ENCODE peak calls at places on chromosomes 3 and 15, in ten cellular contexts. K is HepG2; L is adipocyte; H is spleen; O is stimulated activated CD4-positive, alpha-beta T cell treated with anti-CD3 and anti-CD28 coated beads, Interleukin-2, amount 100 ng/mL, for 24 hours; M is AG09319; F is NCI-H2029 treated with DMSO at 0.1 percent for 48 hours; U is activated naive CD8-positive, alpha-beta T cell treated with anti-CD3 and anti-CD28 coated beads, Interleukin-2, amount 50 U/mL, for 16 hours; P is sciatic nerve; C is right cardiac atrium. E is an unnamed sample.

GRCh38 chr3:38627956-38628355 is 21.5 kb downstream of the SCN5A start:
- DNase-seq in K (peak; percentile 20), L (no peak), H (no peak), O (peak; percentile 36), M (no peak), F (no peak), U (no peak), P (no peak), C (no peak), E (no peak)

GRCh38 chr3:119457260-119457659 is 6.2 kb downstream of the TMEM39A start:
- DNase-seq in K (no peak), L (peak; percentile 19), H (no peak), O (no peak), M (no peak), F (no peak), U (no peak), P (no peak), C (no peak), E (no peak)

GRCh38 chr3:53612508-53612907 is 118.1 kb downstream of the CACNA1D start:
- DNase-seq in K (no peak), L (no peak), H (no peak), O (no peak), M (no peak), F (no peak), U (no peak), P (no peak), C (no peak), E (no peak)

GRCh38 chr3:136350132-136350531 is 100.0 kb downstream of the PCCB start:
- DNase-seq in K (no peak), L (peak; percentile 95), H (no peak), O (no peak), M (peak; percentile 89), F (no peak), U (no peak), P (no peak), C (no peak), E (no peak)

GRCh38 chr15:83108266-83109219 is 1.1 kb downstream of the TM6SF1 start:
- DNase-seq in K (no peak), L (no peak), H (peak; percentile 90), O (peak; percentile 12), M (no peak), F (peak; percentile 24), U (no peak), P (peak; percentile 61), C (peak; percentile 83), E (peak; percentile 34)

GRCh38 chr3:32542807-32543206 is 27.9 kb downstream of the DYNC1LI1 start:
- DNase-seq in K (no peak), L (no peak), H (no peak), O (no peak), M (no peak), F (no peak), U (no peak), P (no peak), C (no peak), E (no peak)

GRCh38 chr3:96266395-96267187 is 547.8 kb upstream of the EPHA6 start:
- DNase-seq in K (peak; percentile 23), L (no peak), H (no peak), O (no peak), M (no peak), F (no peak), U (no peak), P (no peak), C (no peak), E (no peak)

GRCh38 chr3:149588909-149589308 is 68.9 kb downstream of the WWTR1 start:
- DNase-seq in K (no peak), L (no peak), H (no peak), O (no peak), M (no peak), F (no peak), U (no peak), P (no peak), C (no peak), E (no peak)

GRCh38 chr3:125062904-125063618 is 7.3 kb upstream of the HEG1 start:
- DNase-seq in K (peak; percentile 99), L (peak; percentile 86), H (no peak), O (no peak), M (peak; percentile 81), F (no peak), U (no peak), P (no peak), C (peak; percentile 75), E (peak; percentile 44)

GRCh38 chr3:84836961-84837360 is 121.8 kb upstream of the CADM2 start:
- DNase-seq in K (no peak), L (no peak), H (no peak), O (no peak), M (no peak), F (peak; percentile 97), U (no peak), P (no peak), C (peak; percentile 40), E (no peak)

GRCh38 chr3:66336358-66336766 is 115.6 kb downstream of the SLC25A26 start:
- DNase-seq in K (no peak), L (peak; percentile 66), H (no peak), O (no peak), M (peak; percentile 49), F (no peak), U (no peak), P (no peak), C (no peak), E (no peak)

GRCh38 chr3:46861293-46861995 is 1.8 kb downstream of the MYL3 start:
- DNase-seq in K (peak; percentile 18), L (no peak), H (peak; percentile 47), O (no peak), M (no peak), F (no peak), U (no peak), P (peak; percentile 47), C (peak; percentile 57), E (peak; percentile 11)

GRCh38 chr15:75672646-75673425 is 25.1 kb downstream of the SNX33 start:
- DNase-seq in K (no peak), L (peak; percentile 65), H (no peak), O (no peak), M (no peak), F (no peak), U (no peak), P (peak; percentile 73), C (peak; percentile 82), E (peak; percentile 32)

GRCh38 chr15:83813697-83814096 is 159.8 kb downstream of the ADAMTSL3 start:
- DNase-seq in K (no peak), L (no peak), H (no peak), O (no peak), M (no peak), F (no peak), U (no peak), P (no peak), C (no peak), E (no peak)

GRCh38 chr3:141485578-141486415 is 1.0 kb upstream of the RASA2 start:
- DNase-seq in K (peak; percentile 25), L (peak; percentile 62), H (peak; percentile 76), O (no peak), M (no peak), F (no peak), U (no peak), P (no peak), C (peak; percentile 45), E (no peak)

GRCh38 chr3:13570391-13571194 is 21.7 kb downstream of the FBLN2 start:
- DNase-seq in K (no peak), L (no peak), H (peak; percentile 65), O (no peak), M (no peak), F (no peak), U (no peak), P (no peak), C (peak; percentile 55), E (no peak)

GRCh38 chr3:113428581-113428980 is 12.7 kb downstream of the CFAP44 start:
- DNase-seq in K (no peak), L (no peak), H (no peak), O (no peak), M (no peak), F (no peak), U (no peak), P (no peak), C (no peak), E (no peak)

GRCh38 chr15:81388431-81388760 is 14.4 kb upstream of the TMC3 start:
- DNase-seq in K (no peak), L (peak; percentile 10), H (no peak), O (no peak), M (no peak), F (no peak), U (no peak), P (no peak), C (no peak), E (no peak)

GRCh38 chr3:87563712-87564111 is 287.3 kb upstream of the POU1F1 start:
- DNase-seq in K (no peak), L (no peak), H (no peak), O (no peak), M (no peak), F (no peak), U (no peak), P (no peak), C (no peak), E (no peak)

GRCh38 chr3:197692641-197693040 is 44.1 kb downstream of the RUBCN start:
- DNase-seq in K (no peak), L (peak; percentile 12), H (no peak), O (no peak), M (no peak), F (no peak), U (no peak), P (no peak), C (no peak), E (no peak)

GRCh38 chr15:70643783-70644125 is 119.6 kb downstream of the UACA start:
- DNase-seq in K (peak; percentile 66), L (peak; percentile 32), H (no peak), O (no peak), M (no peak), F (no peak), U (no peak), P (no peak), C (no peak), E (no peak)

GRCh38 chr15:31372635-31373091 is 46.0 kb downstream of the KLF13 start:
- DNase-seq in K (no peak), L (peak; percentile 70), H (peak; percentile 73), O (no peak), M (peak; percentile 54), F (no peak), U (no peak), P (no peak), C (peak; percentile 95), E (peak; percentile 74)

GRCh38 chr3:14204605-14205284 is 26.1 kb downstream of the LSM3 start:
- DNase-seq in K (no peak), L (peak; percentile 86), H (no peak), O (no peak), M (no peak), F (no peak), U (no peak), P (no peak), C (peak; percentile 65), E (no peak)

GRCh38 chr3:134229038-134229437 is 21.6 kb downstream of the RYK start:
- DNase-seq in K (no peak), L (no peak), H (no peak), O (no peak), M (no peak), F (no peak), U (no peak), P (no peak), C (no peak), E (no peak)

GRCh38 chr15:70109982-70110381 is 12.3 kb upstream of the TLE3 start:
- DNase-seq in K (no peak), L (no peak), H (no peak), O (no peak), M (no peak), F (no peak), U (no peak), P (no peak), C (no peak), E (no peak)

GRCh38 chr3:136925425-136926190 is 32.2 kb upstream of the IL20RB start:
- DNase-seq in K (no peak), L (peak; percentile 40), H (no peak), O (no peak), M (peak; percentile 15), F (no peak), U (no peak), P (no peak), C (no peak), E (no peak)

GRCh38 chr15:69679623-69680228 is 227.1 kb downstream of the RPLP1 start:
- DNase-seq in K (no peak), L (no peak), H (no peak), O (peak; percentile 57), M (no peak), F (no peak), U (no peak), P (no peak), C (no peak), E (no peak)

GRCh38 chr3:171790898-171791694 is 19.2 kb downstream of the PLD1 start:
- DNase-seq in K (no peak), L (no peak), H (no peak), O (no peak), M (no peak), F (no peak), U (no peak), P (no peak), C (no peak), E (no peak)

E was measured in testis.